ENCODE peak calls at places on chromosomes 3 and 15, in four cellular contexts. X is RKO; M is stimulated activated CD4-positive, alpha-beta T cell treated with anti-CD3 and anti-CD28 coated beads, Interleukin-15, amount 100 ng/mL, for 1 hour; O is cardiac muscle cell. A is an unnamed sample.

GRCh38 chr3:37173806-37174205 is 576 bp downstream of the LRRFIP2 start:
- DNase-seq in X (no peak), M (no peak), O (no peak), A (no peak)

GRCh38 chr3:52468336-52468735 is 12.9 kb downstream of the NISCH start:
- DNase-seq in X (no peak), M (no peak), O (no peak), A (no peak)

GRCh38 chr3:17153209-17153608 is 268.5 kb downstream of the PLCL2 start:
- DNase-seq in X (no peak), M (no peak), O (no peak), A (no peak)

GRCh38 chr15:50943623-50944022 is 35.1 kb downstream of the AP4E1 start:
- DNase-seq in X (peak), M (no peak), O (no peak), A (no peak)

GRCh38 chr3:10194328-10195071 is 29.8 kb downstream of the IRAK2 start:
- DNase-seq in X (no peak), M (peak), O (peak), A (no peak)

GRCh38 chr3:156762631-156763185 is 63.4 kb upstream of the LEKR1 start:
- DNase-seq in X (no peak), M (no peak), O (no peak), A (peak)

GRCh38 chr15:39890640-39891039 is 29.4 kb downstream of the GPR176 start:
- DNase-seq in X (no peak), M (no peak), O (no peak), A (no peak)

GRCh38 chr15:49063402-49064280 is 17.4 kb upstream of the SECISBP2L start:
- DNase-seq in X (no peak), M (no peak), O (no peak), A (no peak)

GRCh38 chr3:190455843-190456242 is 6.1 kb upstream of the TMEM207 start:
- DNase-seq in X (no peak), M (no peak), O (no peak), A (no peak)

GRCh38 chr15:78076231-78077052 is 1.1 kb downstream of the TBC1D2B start:
- DNase-seq in X (no peak), M (no peak), O (no peak), A (no peak)

GRCh38 chr3:126256256-126256655 is 75.9 kb upstream of the ALDH1L1 start:
- DNase-seq in X (no peak), M (no peak), O (no peak), A (no peak)

GRCh38 chr15:72472907-72473669 is 1.0 kb upstream of the ARIH1 start:
- DNase-seq in X (peak), M (no peak), O (no peak), A (peak)

GRCh38 chr3:42690766-42691680 is 5.7 kb downstream of the KLHL40 start:
- DNase-seq in X (no peak), M (no peak), O (no peak), A (no peak)

GRCh38 chr3:130692455-130692854 is 54.2 kb downstream of the PIK3R4 start:
- DNase-seq in X (peak), M (no peak), O (no peak), A (peak)

GRCh38 chr3:14502472-14502871 is 37.7 kb downstream of the GRIP2 start:
- DNase-seq in X (no peak), M (no peak), O (no peak), A (no peak)